ENCODE peak calls at places on chromosomes 13 and 19, in nine cellular contexts. J, E, Y, V, D, U, L, I and G are unnamed samples.
A peak's percentile ranks its signal among the peaks of the same experiment; 100 is the strongest.

GRCh38 chr19:2271516-2272103 is 10.4 kb downstream of the PEAK3 start:
- DNase-seq in J (peak; percentile 72), E (peak; percentile 87), Y (no peak), V (peak; percentile 75), D (peak; percentile 76), U (no peak), L (no peak), I (peak; percentile 71), G (peak; percentile 44)

GRCh38 chr19:5966215-5966614 is 11.7 kb downstream of the RANBP3 start:
- DNase-seq in J (peak; percentile 83), E (peak; percentile 75), Y (no peak), V (peak; percentile 89), D (peak; percentile 92), U (no peak), L (peak; percentile 48), I (peak; percentile 88), G (no peak)

GRCh38 chr19:11887618-11888531 is at the start of gene ZNF69:
- DNase-seq in J (peak; percentile 60), E (peak; percentile 75), Y (peak; percentile 98), V (peak; percentile 62), D (peak; percentile 62), U (peak; percentile 59), L (peak; percentile 28), I (peak; percentile 50), G (peak; percentile 27)

GRCh38 chr19:46975918-46976782 is 43.5 kb upstream of the NPAS1 start:
- DNase-seq in J (peak; percentile 98), E (peak; percentile 100), Y (peak; percentile 82), V (peak; percentile 93), D (peak; percentile 99), U (peak; percentile 90), L (peak; percentile 100), I (peak; percentile 100), G (peak; percentile 94)

GRCh38 chr19:56660381-56661105 is 11.0 kb downstream of the ZNF835 start:
- DNase-seq in J (no peak), E (no peak), Y (no peak), V (no peak), D (no peak), U (no peak), L (no peak), I (no peak), G (no peak)

GRCh38 chr13:26538363-26539317 is 18.8 kb upstream of the WASF3 start:
- DNase-seq in J (peak; percentile 19), E (no peak), Y (no peak), V (no peak), D (peak; percentile 27), U (no peak), L (no peak), I (peak; percentile 11), G (no peak)

GRCh38 chr19:21084343-21084742 is 2.3 kb downstream of the ZNF714 start:
- DNase-seq in J (peak; percentile 40), E (peak; percentile 83), Y (no peak), V (peak; percentile 79), D (peak; percentile 38), U (no peak), L (no peak), I (peak; percentile 5), G (no peak)

GRCh38 chr19:48396010-48396870 is 2.8 kb downstream of the GRIN2D start:
- DNase-seq in J (no peak), E (no peak), Y (no peak), V (no peak), D (no peak), U (no peak), L (no peak), I (no peak), G (no peak)

GRCh38 chr19:51127755-51128154 is 3.0 kb downstream of the SIGLEC9 start:
- DNase-seq in J (no peak), E (no peak), Y (no peak), V (peak; percentile 47), D (peak; percentile 86), U (no peak), L (no peak), I (peak; percentile 35), G (no peak)

GRCh38 chr19:29514525-29515232 is 11.1 kb upstream of the VSTM2B start:
- DNase-seq in J (no peak), E (no peak), Y (no peak), V (no peak), D (no peak), U (no peak), L (no peak), I (no peak), G (no peak)

GRCh38 chr13:74629985-74630384 is 495.8 kb upstream of the KLF12 start:
- DNase-seq in J (no peak), E (no peak), Y (no peak), V (no peak), D (no peak), U (no peak), L (no peak), I (peak; percentile 47), G (no peak)

GRCh38 chr19:23917856-23918255 is 3.2 kb downstream of the ZNF726 start:
- DNase-seq in J (no peak), E (no peak), Y (no peak), V (no peak), D (no peak), U (no peak), L (no peak), I (no peak), G (no peak)

GRCh38 chr13:113096745-113097305 is 8.8 kb upstream of the F7 start:
- DNase-seq in J (no peak), E (no peak), Y (peak; percentile 40), V (no peak), D (no peak), U (no peak), L (no peak), I (no peak), G (no peak)

GRCh38 chr13:86757236-86757978 is 913.8 kb upstream of the SLITRK5 start:
- DNase-seq in J (no peak), E (peak; percentile 19), Y (peak; percentile 52), V (no peak), D (no peak), U (no peak), L (no peak), I (no peak), G (peak; percentile 65)

GRCh38 chr13:33264620-33264978 is 21.0 kb downstream of the STARD13 start:
- DNase-seq in J (no peak), E (no peak), Y (no peak), V (no peak), D (no peak), U (no peak), L (no peak), I (peak; percentile 40), G (no peak)

GRCh38 chr19:2240881-2241760 is 4.5 kb downstream of the SF3A2 start:
- DNase-seq in J (no peak), E (no peak), Y (no peak), V (no peak), D (no peak), U (no peak), L (no peak), I (no peak), G (no peak)

GRCh38 chr19:13693933-13694332 is 70.4 kb upstream of the MRI1 start:
- DNase-seq in J (no peak), E (no peak), Y (peak; percentile 12), V (no peak), D (no peak), U (no peak), L (no peak), I (no peak), G (no peak)

GRCh38 chr19:13696839-13697238 is 67.5 kb upstream of the MRI1 start:
- DNase-seq in J (no peak), E (no peak), Y (no peak), V (no peak), D (no peak), U (no peak), L (no peak), I (no peak), G (no peak)

GRCh38 chr19:13689050-13689449 is 75.3 kb upstream of the MRI1 start:
- DNase-seq in J (peak; percentile 4), E (peak; percentile 25), Y (peak; percentile 86), V (peak; percentile 15), D (peak; percentile 29), U (no peak), L (no peak), I (peak; percentile 42), G (no peak)

GRCh38 chr19:13692096-13692495 is 72.2 kb upstream of the MRI1 start:
- DNase-seq in J (peak; percentile 63), E (peak; percentile 84), Y (no peak), V (peak; percentile 60), D (peak; percentile 16), U (peak; percentile 9), L (peak; percentile 4), I (peak; percentile 85), G (peak; percentile 66)

DNA sequence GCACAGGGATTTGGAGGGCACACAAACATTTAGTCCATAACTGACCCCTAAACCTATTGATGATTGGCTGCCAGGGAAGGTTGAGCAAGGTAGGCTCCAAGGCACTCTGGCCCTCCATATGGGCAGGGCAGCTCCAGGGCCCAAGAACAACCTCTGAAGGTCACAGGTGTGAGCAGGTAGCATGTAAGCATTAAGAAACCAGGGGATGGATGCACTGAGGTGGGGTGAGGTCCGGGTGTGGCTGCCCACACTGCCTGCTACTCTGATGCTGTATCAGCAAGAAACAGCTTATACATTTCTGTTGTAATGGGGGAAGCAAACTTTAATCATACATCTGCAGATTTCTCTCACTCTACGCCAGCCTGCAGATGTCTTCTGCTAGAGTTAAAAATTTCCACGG is 72.8 kb upstream of the MRI1 start:
- DNase-seq in J (peak; percentile 1), E (no peak), Y (no peak), V (no peak), D (no peak), U (no peak), L (no peak), I (no peak), G (no peak)
- TF ChIP-seq CTCF in J (no peak), E (no peak), Y (no peak), V (no peak), D (no peak), U (no peak), L (no peak), I (no peak), G (no peak)

GRCh38 chr19:32945260-32945659 is 26.5 kb downstream of the CEP89 start:
- DNase-seq in J (no peak), E (no peak), Y (peak; percentile 14), V (no peak), D (no peak), U (no peak), L (no peak), I (no peak), G (no peak)
- H3K4me3 ChIP-seq in J (no peak overlapping the region), E (no peak overlapping the region), Y (no peak overlapping the region), V (no peak overlapping the region), D (no peak overlapping the region), U (no peak overlapping the region), L (no peak overlapping the region), I (no peak overlapping the region), G (no peak overlapping the region)

DNA sequence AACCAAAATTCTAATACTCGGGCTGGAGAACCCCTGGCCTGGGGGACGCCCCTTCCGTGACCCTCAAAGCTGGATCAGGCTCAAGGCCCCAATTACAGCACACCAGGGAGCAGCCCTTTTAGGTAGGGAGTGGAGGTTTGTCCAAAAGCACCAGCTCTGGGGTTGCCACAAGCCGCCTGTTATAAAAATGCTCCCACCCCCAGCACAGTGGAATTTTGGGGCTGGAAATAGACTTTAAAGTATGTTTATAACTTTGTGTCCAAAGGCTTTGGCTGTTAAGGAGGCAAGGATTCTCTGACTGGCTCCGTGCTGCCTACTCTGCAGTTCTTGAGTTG is 564 bp upstream of the GMIP start:
- DNase-seq in J (no peak), E (no peak), Y (no peak), V (no peak), D (no peak), U (no peak), L (no peak), I (no peak), G (no peak)
- TF ChIP-seq CTCF in J (no peak), E (no peak), Y (no peak), V (no peak), D (no peak), U (no peak), L (no peak), I (no peak), G (no peak)

GRCh38 chr19:42113641-42114348 is 18.5 kb downstream of the POU2F2 start:
- DNase-seq in J (peak; percentile 99), E (peak; percentile 98), Y (peak; percentile 65), V (peak; percentile 99), D (peak; percentile 96), U (peak; percentile 29), L (peak; percentile 91), I (peak; percentile 94), G (peak; percentile 71)
- H3K4me3 ChIP-seq in J (no peak overlapping the region), E (peak overlapping the region; percentile 7), Y (no peak overlapping the region), V (no peak overlapping the region), D (peak overlapping the region; percentile 17), U (no peak overlapping the region), L (no peak overlapping the region), I (peak overlapping the region; percentile 14), G (no peak overlapping the region)